ENCODE peak calls at places on chromosomes 5 and 9, in five cellular contexts. P, V, A, U and D are unnamed samples.

GRCh38 chr9:95606951-95607350 is 90.2 kb upstream of the PTCH1 start:
- DNase-seq in P (no peak), V (no peak), A (no peak), U (no peak), D (no peak)

GRCh38 chr9:95773061-95773433 is 102.4 kb upstream of the ERCC6L2 start:
- DNase-seq in P (no peak), V (no peak), A (no peak), U (no peak), D (peak; percentile 8)

GRCh38 chr5:118701796-118702195 is 286.6 kb downstream of the DTWD2 start:
- DNase-seq in P (no peak), V (no peak), A (no peak), U (no peak), D (peak; percentile 45)

GRCh38 chr5:84343171-84343570 is 41.5 kb downstream of the EDIL3 start:
- DNase-seq in P (no peak), V (no peak), A (no peak), U (no peak), D (no peak)

GRCh38 chr9:124708633-124709032 is 62.5 kb downstream of the NR6A1 start:
- DNase-seq in P (no peak), V (no peak), A (no peak), U (no peak), D (peak; percentile 96)

GRCh38 chr5:135318924-135319323 is 80.1 kb downstream of the MACROH2A1 start:
- DNase-seq in P (no peak), V (no peak), A (no peak), U (no peak), D (no peak)

GRCh38 chr5:143001764-143002351 is 231.7 kb downstream of the ARHGAP26 start:
- DNase-seq in P (peak; percentile 47), V (peak; percentile 83), A (no peak), U (no peak), D (peak; percentile 86)

GRCh38 chr5:73591102-73591695 is 25.7 kb downstream of the UTP15 start:
- DNase-seq in P (peak; percentile 73), V (peak; percentile 83), A (peak; percentile 41), U (no peak), D (peak; percentile 83)